ENCODE peak calls at places on chromosome 2, in four cellular contexts. N, J, L and A are unnamed samples.
A peak's percentile ranks its signal among the peaks of the same experiment; 100 is the strongest.

GRCh38 chr2:193584001-193584400 is 1389.3 kb upstream of the TMEFF2 start:
- DNase-seq in N (peak; percentile 69), J (no peak), L (no peak), A (no peak)

GRCh38 chr2:61793389-61793836 is 60.4 kb downstream of the FAM161A start:
- DNase-seq in N (peak; percentile 87), J (peak; percentile 78), L (no peak), A (peak; percentile 75)

GRCh38 chr2:168397629-168398028 is 58.4 kb upstream of the CERS6 start:
- DNase-seq in N (no peak), J (no peak), L (no peak), A (no peak)

GRCh38 chr2:65436169-65436824 is 3.9 kb upstream of the SPRED2 start:
- DNase-seq in N (peak; percentile 76), J (peak; percentile 64), L (no peak), A (peak; percentile 41)

GRCh38 chr2:11569636-11570035 is 35.8 kb downstream of the GREB1 start:
- DNase-seq in N (no peak), J (no peak), L (no peak), A (no peak)

GRCh38 chr2:119008108-119008507 is 66.1 kb downstream of the MARCO start:
- DNase-seq in N (no peak), J (peak; percentile 40), L (no peak), A (no peak)

GRCh38 chr2:101596346-101596745 is 101.2 kb upstream of the MAP4K4 start:
- DNase-seq in N (no peak), J (no peak), L (no peak), A (no peak)

GRCh38 chr2:150699208-150699607 is 211.7 kb upstream of the RND3 start:
- DNase-seq in N (no peak), J (no peak), L (no peak), A (no peak)

GRCh38 chr2:44980786-44981713 is 28.2 kb downstream of the SIX2 start:
- DNase-seq in N (no peak), J (no peak), L (no peak), A (no peak)

GRCh38 chr2:222946700-222947278 is 86.0 kb downstream of the ACSL3 start:
- DNase-seq in N (no peak), J (no peak), L (no peak), A (no peak)

GRCh38 chr2:160534996-160535395 is 41.4 kb upstream of the RBMS1 start:
- DNase-seq in N (no peak), J (no peak), L (no peak), A (no peak)

GRCh38 chr2:430280-431040 is 142.6 kb upstream of the ALKAL2 start:
- DNase-seq in N (no peak), J (no peak), L (no peak), A (no peak)

GRCh38 chr2:16635796-16636699 is 29.6 kb downstream of the CYRIA start:
- DNase-seq in N (no peak), J (peak; percentile 56), L (no peak), A (no peak)

GRCh38 chr2:173175222-173175621 is 99.6 kb downstream of the MAP3K20 start:
- DNase-seq in N (no peak), J (no peak), L (no peak), A (no peak)

GRCh38 chr2:140695163-140695562 is 1435.7 kb downstream of the LRP1B start:
- DNase-seq in N (no peak), J (no peak), L (no peak), A (no peak)

GRCh38 chr2:96685592-96686459 is 43.3 kb downstream of the FER1L5 start:
- DNase-seq in N (peak; percentile 56), J (peak; percentile 54), L (no peak), A (no peak)

GRCh38 chr2:22326250-22326649 is 1058.7 kb upstream of the KLHL29 start:
- DNase-seq in N (no peak), J (no peak), L (no peak), A (no peak)

GRCh38 chr2:153476491-153477095 is 2.0 kb downstream of the RPRM start:
- DNase-seq in N (no peak), J (no peak), L (no peak), A (no peak)

GRCh38 chr2:191041418-191042161 is 27.6 kb upstream of the STAT1 start:
- DNase-seq in N (no peak), J (peak; percentile 10), L (no peak), A (no peak)

GRCh38 chr2:186603208-186603765 is 13.4 kb downstream of the ITGAV start:
- DNase-seq in N (no peak), J (no peak), L (no peak), A (no peak)

GRCh38 chr2:71938659-71939587 is 208.7 kb downstream of the CYP26B1 start:
- DNase-seq in N (peak; percentile 24), J (no peak), L (no peak), A (no peak)

GRCh38 chr2:180524458-180524857 is 455.9 kb upstream of the UBE2E3 start:
- DNase-seq in N (no peak), J (no peak), L (no peak), A (no peak)

GRCh38 chr2:186716899-186717811 is 23.3 kb downstream of the FAM171B start:
- DNase-seq in N (no peak), J (no peak), L (no peak), A (no peak)

GRCh38 chr2:54895735-54896134 is 154.5 kb downstream of the RTN4 start:
- DNase-seq in N (no peak), J (no peak), L (no peak), A (no peak)

GRCh38 chr2:8692783-8693768 is 11.2 kb downstream of the ID2 start:
- DNase-seq in N (peak; percentile 92), J (peak; percentile 70), L (no peak), A (no peak)

GRCh38 chr2:237234268-237234667 is 148.6 kb downstream of the COPS8 start:
- DNase-seq in N (no peak), J (no peak), L (no peak), A (no peak)

GRCh38 chr2:201701591-201701990 is 3.1 kb upstream of the MPP4 start:
- DNase-seq in N (no peak), J (no peak), L (no peak), A (no peak)

GRCh38 chr2:105072039-105072438 is 34.2 kb downstream of the MRPS9 start:
- DNase-seq in N (no peak), J (no peak), L (peak; percentile 32), A (peak; percentile 2)

GRCh38 chr2:126698376-126698775 is 42.4 kb downstream of the GYPC start:
- DNase-seq in N (no peak), J (no peak), L (no peak), A (no peak)

GRCh38 chr2:30191107-30191506 is 40.2 kb upstream of the LBH start:
- DNase-seq in N (no peak), J (no peak), L (no peak), A (no peak)

GRCh38 chr2:98460573-98461560 is 16.2 kb downstream of the INPP4A start:
- DNase-seq in N (no peak), J (no peak), L (peak; percentile 81), A (no peak)

GRCh38 chr2:35374845-35375244 is 980.7 kb upstream of the CRIM1 start:
- DNase-seq in N (no peak), J (no peak), L (no peak), A (no peak)
- TF ChIP-seq TAF1 in N (no peak), J (no peak), L (no peak), A (no peak)

DNA sequence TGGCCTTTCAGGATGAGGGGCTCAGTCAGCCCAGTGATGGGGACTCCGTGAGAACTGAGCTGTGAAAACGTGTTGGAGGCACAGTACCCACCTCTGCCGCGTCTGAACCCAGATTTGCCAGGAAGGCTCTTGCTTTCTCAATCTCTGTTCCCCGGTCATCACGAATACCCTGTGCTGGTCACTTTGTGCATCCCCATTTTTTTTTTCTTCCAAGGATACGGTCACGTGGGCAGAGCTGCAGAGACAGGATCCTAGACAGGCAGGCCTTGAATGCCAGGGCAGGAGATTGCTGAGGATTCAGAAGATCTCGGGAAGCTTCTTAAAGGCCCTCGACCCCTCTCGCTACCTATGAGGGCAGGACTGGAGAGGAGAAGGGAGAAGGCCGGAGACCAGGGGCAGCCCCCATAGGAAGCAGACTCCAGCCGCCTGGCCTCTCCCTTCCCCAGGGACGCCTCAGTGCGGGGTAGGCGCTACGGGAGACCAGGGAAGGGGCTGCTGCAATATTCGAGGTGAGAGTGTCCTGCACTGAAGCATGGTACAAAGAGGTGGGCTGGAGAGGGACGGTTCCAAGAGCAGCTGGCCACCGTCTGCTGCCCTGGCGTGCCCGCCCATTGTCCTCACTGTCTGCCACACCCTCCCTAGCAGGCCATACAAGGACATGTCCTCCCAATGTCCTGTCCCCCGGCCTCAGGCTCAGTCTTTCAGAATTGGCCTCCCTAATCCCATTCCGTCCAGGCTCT is 29.0 kb upstream of the TAF1B start:
- DNase-seq in N (no peak), J (no peak), L (no peak), A (no peak)
- TF ChIP-seq POLR2AphosphoS5 in N (no peak), J (no peak), L (no peak), A (no peak)

GRCh38 chr2:204725693-204726092 is 180.4 kb downstream of the PARD3B start:
- DNase-seq in N (no peak), J (no peak), L (no peak), A (no peak)
- TF ChIP-seq TAF1 in N (no peak), J (no peak), L (no peak), A (no peak)

GRCh38 chr2:28626376-28626775 is 125.3 kb upstream of the PPP1CB start:
- DNase-seq in N (no peak), J (no peak), L (no peak), A (no peak)

GRCh38 chr2:28624436-28624797 is 127.2 kb upstream of the PPP1CB start:
- DNase-seq in N (no peak), J (no peak), L (no peak), A (no peak)

GRCh38 chr2:28626891-28627421 is 124.7 kb upstream of the PPP1CB start:
- DNase-seq in N (no peak), J (no peak), L (no peak), A (no peak)

GRCh38 chr2:28623582-28624405 is 127.8 kb upstream of the PPP1CB start:
- DNase-seq in N (no peak), J (no peak), L (no peak), A (no peak)

GRCh38 chr2:28624798-28625701 is 126.6 kb upstream of the PPP1CB start:
- DNase-seq in N (peak; percentile 55), J (no peak), L (peak; percentile 21), A (peak; percentile 40)
- TF ChIP-seq POLR2AphosphoS5 in N (no peak), J (no peak), L (no peak), A (no peak)

DNA sequence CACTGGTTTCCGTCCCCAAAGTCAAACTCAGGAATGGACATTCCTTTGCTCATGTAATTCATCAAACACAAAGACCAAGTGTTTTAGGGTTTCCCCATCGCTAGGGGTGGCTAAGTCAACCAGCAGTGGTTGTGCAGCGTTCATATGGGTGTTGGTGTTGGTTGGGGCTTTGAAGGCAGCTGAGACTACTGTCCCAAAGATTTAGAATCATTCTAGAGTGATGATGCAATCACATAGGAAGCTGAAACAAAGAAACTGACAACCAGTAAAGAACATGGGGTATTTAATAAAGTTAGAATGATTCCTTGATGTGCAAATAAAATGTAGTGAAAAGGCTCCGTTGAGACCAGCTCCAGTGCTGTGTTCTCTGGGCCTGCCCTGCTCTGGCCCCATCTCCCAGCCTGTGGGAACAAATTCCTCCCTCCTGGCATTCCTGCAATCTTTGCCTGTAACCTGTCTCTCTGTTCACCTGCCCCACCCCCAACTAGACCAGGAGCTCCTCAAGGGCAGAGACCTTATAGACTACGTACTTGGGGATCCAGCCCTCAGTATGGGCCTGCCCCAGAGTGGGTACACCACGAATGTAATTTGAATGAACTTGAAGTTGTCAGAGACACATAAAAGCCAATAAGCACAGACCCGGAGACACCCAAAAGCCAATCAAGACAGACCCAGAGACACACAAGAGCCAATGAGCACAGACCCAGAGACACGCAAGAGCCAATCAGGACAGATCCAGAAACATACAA is 191.7 kb upstream of the TWIST2 start:
- DNase-seq in N (peak; percentile 37), J (no peak), L (no peak), A (no peak)
- TF ChIP-seq TAF1 in N (no peak), J (no peak), L (no peak), A (no peak)

GRCh38 chr2:26805241-26805676 is 19.4 kb downstream of the CENPA start:
- DNase-seq in N (no peak), J (no peak), L (no peak), A (no peak)
- TF ChIP-seq POLR2AphosphoS5 in N (no peak), J (no peak), L (no peak), A (no peak)

GRCh38 chr2:112591413-112591812 is 7.0 kb downstream of the CHCHD5 start:
- DNase-seq in N (no peak), J (no peak), L (no peak), A (no peak)
- TF ChIP-seq TAF1 in N (no peak), J (no peak), L (no peak), A (no peak)